ENCODE peak calls at places on chromosome X, in eight cellular contexts. A, S, I, L, W, F, E and N are unnamed samples.

GRCh38 chrX:112819013-112819635 is 21.5 kb downstream of the AMOT start:
- DNase-seq in A (no peak), S (no peak), I (no peak), L (no peak), W (no peak), F (peak; percentile 30), E (no peak), N (peak; percentile 55)

GRCh38 chrX:94633237-94633636 is 959.2 kb downstream of the FAM133A start:
- DNase-seq in A (no peak), S (no peak), I (no peak), L (no peak), W (no peak), F (no peak), E (no peak), N (no peak)

GRCh38 chrX:154821523-154821922 is 12.9 kb downstream of the SMIM9 start:
- DNase-seq in A (no peak), S (no peak), I (no peak), L (no peak), W (no peak), F (no peak), E (no peak), N (no peak)

GRCh38 chrX:65493431-65493830 is 41.2 kb downstream of the LAS1L start:
- DNase-seq in A (peak; percentile 25), S (no peak), I (no peak), L (no peak), W (no peak), F (no peak), E (no peak), N (no peak)

GRCh38 chrX:12011075-12011474 is 127.2 kb upstream of the FRMPD4 start:
- DNase-seq in A (no peak), S (no peak), I (no peak), L (no peak), W (no peak), F (no peak), E (peak; percentile 39), N (peak; percentile 71)

GRCh38 chrX:103157511-103158316 is 57.2 kb upstream of the BEX4 start:
- DNase-seq in A (peak; percentile 21), S (no peak), I (no peak), L (peak; percentile 74), W (no peak), F (peak; percentile 32), E (no peak), N (no peak)

GRCh38 chrX:48972214-48973164 is 845 bp upstream of the KCND1 start:
- DNase-seq in A (peak; percentile 56), S (peak; percentile 18), I (peak; percentile 15), L (peak; percentile 65), W (peak; percentile 52), F (peak; percentile 35), E (no peak), N (no peak)

GRCh38 chrX:18389968-18390367 is 35.4 kb upstream of the CDKL5 start:
- DNase-seq in A (no peak), S (no peak), I (no peak), L (no peak), W (no peak), F (no peak), E (no peak), N (no peak)

GRCh38 chrX:67426946-67427345 is 116.9 kb upstream of the AR start:
- DNase-seq in A (no peak), S (no peak), I (no peak), L (no peak), W (no peak), F (no peak), E (no peak), N (no peak)

GRCh38 chrX:119502727-119503483 is 34.7 kb downstream of the SLC25A5 start:
- DNase-seq in A (no peak), S (no peak), I (no peak), L (no peak), W (peak; percentile 59), F (peak; percentile 30), E (no peak), N (no peak)

GRCh38 chrX:140157611-140158010 is 192.3 kb upstream of the CXorf66 start:
- DNase-seq in A (peak; percentile 11), S (no peak), I (no peak), L (no peak), W (no peak), F (no peak), E (no peak), N (no peak)

GRCh38 chrX:41921492-41922124 is 1.7 kb downstream of the CASK start:
- DNase-seq in A (no peak), S (no peak), I (no peak), L (peak; percentile 58), W (no peak), F (no peak), E (no peak), N (no peak)

GRCh38 chrX:135436966-135437866 is 15.5 kb downstream of the SMIM10L2A start:
- DNase-seq in A (no peak), S (no peak), I (no peak), L (no peak), W (no peak), F (no peak), E (no peak), N (no peak)

GRCh38 chrX:16239211-16239610 is 71.9 kb downstream of the MAGEB17 start:
- DNase-seq in A (no peak), S (no peak), I (no peak), L (no peak), W (no peak), F (peak; percentile 58), E (peak; percentile 47), N (peak; percentile 85)

GRCh38 chrX:67619253-67619652 is 75.4 kb downstream of the AR start:
- DNase-seq in A (no peak), S (no peak), I (no peak), L (no peak), W (no peak), F (peak; percentile 16), E (no peak), N (peak; percentile 83)

GRCh38 chrX:134676440-134676839 is 18.2 kb upstream of the PLAC1 start:
- DNase-seq in A (no peak), S (no peak), I (no peak), L (no peak), W (no peak), F (peak; percentile 16), E (no peak), N (peak; percentile 68)

GRCh38 chrX:111411591-111412371 is at the start of gene DCX:
- DNase-seq in A (peak; percentile 25), S (no peak), I (no peak), L (no peak), W (no peak), F (no peak), E (no peak), N (no peak)

GRCh38 chrX:110442631-110443030 is 84.0 kb downstream of the RTL9 start:
- DNase-seq in A (peak; percentile 68), S (peak; percentile 3), I (no peak), L (peak; percentile 58), W (no peak), F (peak; percentile 37), E (no peak), N (no peak)

GRCh38 chrX:82218361-82218760 is 1016.5 kb downstream of the SH3BGRL start:
- DNase-seq in A (peak; percentile 32), S (no peak), I (peak; percentile 42), L (peak; percentile 60), W (no peak), F (peak; percentile 52), E (no peak), N (no peak)

GRCh38 chrX:150848914-150849365 is 49.5 kb downstream of the CD99L2 start:
- DNase-seq in A (no peak), S (no peak), I (peak; percentile 89), L (peak; percentile 85), W (no peak), F (no peak), E (no peak), N (no peak)

GRCh38 chrX:150863191-150863590 is 35.3 kb downstream of the CD99L2 start:
- DNase-seq in A (no peak), S (no peak), I (no peak), L (no peak), W (no peak), F (no peak), E (no peak), N (no peak)

GRCh38 chrX:65644621-65645287 is 22.7 kb upstream of the MSN start:
- DNase-seq in A (peak; percentile 36), S (no peak), I (no peak), L (peak; percentile 33), W (peak; percentile 82), F (peak; percentile 47), E (no peak), N (peak; percentile 74)

GRCh38 chrX:68462653-68463052 is 29.4 kb upstream of the OPHN1 start:
- DNase-seq in A (no peak), S (no peak), I (peak; percentile 3), L (peak; percentile 83), W (no peak), F (peak; percentile 19), E (no peak), N (peak; percentile 37)

GRCh38 chrX:21813612-21814368 is 25.6 kb upstream of the MBTPS2 start:
- DNase-seq in A (no peak), S (no peak), I (no peak), L (no peak), W (no peak), F (no peak), E (no peak), N (no peak)

GRCh38 chrX:7054219-7055206 is 93.0 kb upstream of the STS start:
- DNase-seq in A (no peak), S (no peak), I (peak; percentile 32), L (no peak), W (no peak), F (no peak), E (no peak), N (no peak)

GRCh38 chrX:49204709-49205108 is 4.7 kb upstream of the SYP start:
- DNase-seq in A (no peak), S (no peak), I (no peak), L (no peak), W (no peak), F (no peak), E (no peak), N (no peak)

GRCh38 chrX:50036481-50036880 is 114.1 kb downstream of the CLCN5 start:
- DNase-seq in A (no peak), S (no peak), I (no peak), L (no peak), W (no peak), F (no peak), E (no peak), N (no peak)

GRCh38 chrX:49838374-49838773 is 9.3 kb downstream of the PAGE4 start:
- DNase-seq in A (peak; percentile 30), S (peak; percentile 2), I (peak; percentile 11), L (peak; percentile 65), W (no peak), F (peak; percentile 43), E (no peak), N (peak; percentile 3)

GRCh38 chrX:13742397-13743176 is 8.0 kb downstream of the OFD1 start:
- DNase-seq in A (no peak), S (peak; percentile 37), I (no peak), L (no peak), W (no peak), F (peak; percentile 21), E (no peak), N (no peak)

GRCh38 chrX:20913760-20914159 is 460.5 kb upstream of the CNKSR2 start:
- DNase-seq in A (peak; percentile 35), S (no peak), I (no peak), L (peak; percentile 17), W (no peak), F (peak; percentile 34), E (no peak), N (no peak)

GRCh38 chrX:16711219-16712115 is 1.0 kb downstream of the CTPS2 start:
- DNase-seq in A (peak; percentile 4), S (peak; percentile 3), I (no peak), L (peak; percentile 37), W (no peak), F (peak; percentile 23), E (no peak), N (no peak)

GRCh38 chrX:119885554-119886428 is 9.9 kb upstream of the AKAP14 start:
- DNase-seq in A (no peak), S (no peak), I (peak; percentile 77), L (peak; percentile 43), W (no peak), F (no peak), E (no peak), N (no peak)

GRCh38 chrX:14920196-14920595 is 47.0 kb downstream of the MOSPD2 start:
- DNase-seq in A (no peak), S (no peak), I (no peak), L (no peak), W (no peak), F (no peak), E (peak; percentile 34), N (no peak)